ENCODE peak calls at places on chromosomes 4 and X, in ten cellular contexts. One of them, this sample, is unnamed.

GRCh38 chr4:16329132-16329796 is 103.0 kb upstream of the TAPT1 start:
- DNase-seq in HFF-Myc: no peak
- DNase-seq in transverse colon: no peak
- DNase-seq in brain microvascular endothelial cell: peak; percentile 24
- DNase-seq in spleen: no peak
- DNase-seq in pancreas: no peak
- DNase-seq in cardiac muscle cell: no peak
- DNase-seq in adipocyte: peak; percentile 4
- DNase-seq in tibial artery: no peak
- DNase-seq in left ventricle myocardium inferior: no peak
- DNase-seq in this sample: no peak

GRCh38 chrX:12446342-12447075 is 308.2 kb downstream of the FRMPD4 start:
- DNase-seq in HFF-Myc: no peak
- DNase-seq in transverse colon: no peak
- DNase-seq in brain microvascular endothelial cell: peak; percentile 19
- DNase-seq in spleen: no peak
- DNase-seq in pancreas: no peak
- DNase-seq in cardiac muscle cell: no peak
- DNase-seq in adipocyte: no peak
- DNase-seq in tibial artery: no peak
- DNase-seq in left ventricle myocardium inferior: no peak
- DNase-seq in this sample: no peak

GRCh38 chr4:38610844-38611550 is 53.0 kb upstream of the KLF3 start:
- DNase-seq in HFF-Myc: no peak
- DNase-seq in transverse colon: peak; percentile 62
- DNase-seq in brain microvascular endothelial cell: no peak
- DNase-seq in spleen: no peak
- DNase-seq in pancreas: no peak
- DNase-seq in cardiac muscle cell: no peak
- DNase-seq in adipocyte: no peak
- DNase-seq in tibial artery: no peak
- DNase-seq in left ventricle myocardium inferior: no peak
- DNase-seq in this sample: no peak

GRCh38 chr4:56410247-56410646 is 23.0 kb upstream of the AASDH start:
- DNase-seq in HFF-Myc: peak; percentile 98
- DNase-seq in transverse colon: peak; percentile 17
- DNase-seq in brain microvascular endothelial cell: peak; percentile 97
- DNase-seq in spleen: no peak
- DNase-seq in pancreas: no peak
- DNase-seq in cardiac muscle cell: peak; percentile 52
- DNase-seq in adipocyte: peak; percentile 98
- DNase-seq in tibial artery: no peak
- DNase-seq in left ventricle myocardium inferior: no peak
- DNase-seq in this sample: no peak

GRCh38 chr4:165351359-165352130 is 24.1 kb downstream of the MSMO1 start:
- DNase-seq in HFF-Myc: no peak
- DNase-seq in transverse colon: no peak
- DNase-seq in brain microvascular endothelial cell: no peak
- DNase-seq in spleen: no peak
- DNase-seq in pancreas: no peak
- DNase-seq in cardiac muscle cell: no peak
- DNase-seq in adipocyte: no peak
- DNase-seq in tibial artery: no peak
- DNase-seq in left ventricle myocardium inferior: no peak
- DNase-seq in this sample: no peak

GRCh38 chrX:41881166-41881565 is 42.2 kb downstream of the CASK start:
- DNase-seq in HFF-Myc: no peak
- DNase-seq in transverse colon: no peak
- DNase-seq in brain microvascular endothelial cell: no peak
- DNase-seq in spleen: no peak
- DNase-seq in pancreas: no peak
- DNase-seq in cardiac muscle cell: no peak
- DNase-seq in adipocyte: no peak
- DNase-seq in tibial artery: no peak
- DNase-seq in left ventricle myocardium inferior: no peak
- DNase-seq in this sample: no peak

GRCh38 chr4:169017971-169018370 is 7.9 kb upstream of the CBR4 start:
- DNase-seq in HFF-Myc: no peak
- DNase-seq in transverse colon: no peak
- DNase-seq in brain microvascular endothelial cell: no peak
- DNase-seq in spleen: no peak
- DNase-seq in pancreas: no peak
- DNase-seq in cardiac muscle cell: no peak
- DNase-seq in adipocyte: no peak
- DNase-seq in tibial artery: no peak
- DNase-seq in left ventricle myocardium inferior: no peak
- DNase-seq in this sample: no peak

GRCh38 chr4:39636786-39637185 is 1.9 kb downstream of the SMIM14 start:
- DNase-seq in HFF-Myc: no peak
- DNase-seq in transverse colon: no peak
- DNase-seq in brain microvascular endothelial cell: peak; percentile 35
- DNase-seq in spleen: no peak
- DNase-seq in pancreas: no peak
- DNase-seq in cardiac muscle cell: no peak
- DNase-seq in adipocyte: peak; percentile 63
- DNase-seq in tibial artery: no peak
- DNase-seq in left ventricle myocardium inferior: no peak
- DNase-seq in this sample: no peak

GRCh38 chr4:109701566-109702399 is 1.5 kb downstream of the CASP6 start:
- DNase-seq in HFF-Myc: no peak
- DNase-seq in transverse colon: peak; percentile 52
- DNase-seq in brain microvascular endothelial cell: no peak
- DNase-seq in spleen: no peak
- DNase-seq in pancreas: no peak
- DNase-seq in cardiac muscle cell: no peak
- DNase-seq in adipocyte: peak; percentile 6
- DNase-seq in tibial artery: no peak
- DNase-seq in left ventricle myocardium inferior: no peak
- DNase-seq in this sample: no peak

GRCh38 chr4:123102897-123103489 is 180.6 kb upstream of the NUDT6 start:
- DNase-seq in HFF-Myc: no peak
- DNase-seq in transverse colon: no peak
- DNase-seq in brain microvascular endothelial cell: peak; percentile 18
- DNase-seq in spleen: no peak
- DNase-seq in pancreas: no peak
- DNase-seq in cardiac muscle cell: peak; percentile 50
- DNase-seq in adipocyte: peak; percentile 77
- DNase-seq in tibial artery: no peak
- DNase-seq in left ventricle myocardium inferior: no peak
- DNase-seq in this sample: peak; percentile 47

GRCh38 chr4:6749340-6750171 is 33.0 kb upstream of the KIAA0232 start:
- DNase-seq in HFF-Myc: peak; percentile 9
- DNase-seq in transverse colon: peak; percentile 91
- DNase-seq in brain microvascular endothelial cell: peak; percentile 15
- DNase-seq in spleen: peak; percentile 88
- DNase-seq in pancreas: peak; percentile 81
- DNase-seq in cardiac muscle cell: no peak
- DNase-seq in adipocyte: no peak
- DNase-seq in tibial artery: peak; percentile 84
- DNase-seq in left ventricle myocardium inferior: peak; percentile 68
- DNase-seq in this sample: no peak

GRCh38 chr4:68141852-68142251 is 12.2 kb upstream of the TMPRSS11F start:
- DNase-seq in HFF-Myc: no peak
- DNase-seq in transverse colon: no peak
- DNase-seq in brain microvascular endothelial cell: no peak
- DNase-seq in spleen: no peak
- DNase-seq in pancreas: no peak
- DNase-seq in cardiac muscle cell: no peak
- DNase-seq in adipocyte: no peak
- DNase-seq in tibial artery: no peak
- DNase-seq in left ventricle myocardium inferior: no peak
- DNase-seq in this sample: no peak

GRCh38 chrX:120251471-120252011 is 929 bp downstream of the ZBTB33 start:
- DNase-seq in HFF-Myc: no peak
- DNase-seq in transverse colon: peak; percentile 33
- DNase-seq in brain microvascular endothelial cell: no peak
- DNase-seq in spleen: peak; percentile 80
- DNase-seq in pancreas: no peak
- DNase-seq in cardiac muscle cell: peak; percentile 16
- DNase-seq in adipocyte: peak; percentile 47
- DNase-seq in tibial artery: peak; percentile 60
- DNase-seq in left ventricle myocardium inferior: no peak
- DNase-seq in this sample: peak; percentile 15

DNA sequence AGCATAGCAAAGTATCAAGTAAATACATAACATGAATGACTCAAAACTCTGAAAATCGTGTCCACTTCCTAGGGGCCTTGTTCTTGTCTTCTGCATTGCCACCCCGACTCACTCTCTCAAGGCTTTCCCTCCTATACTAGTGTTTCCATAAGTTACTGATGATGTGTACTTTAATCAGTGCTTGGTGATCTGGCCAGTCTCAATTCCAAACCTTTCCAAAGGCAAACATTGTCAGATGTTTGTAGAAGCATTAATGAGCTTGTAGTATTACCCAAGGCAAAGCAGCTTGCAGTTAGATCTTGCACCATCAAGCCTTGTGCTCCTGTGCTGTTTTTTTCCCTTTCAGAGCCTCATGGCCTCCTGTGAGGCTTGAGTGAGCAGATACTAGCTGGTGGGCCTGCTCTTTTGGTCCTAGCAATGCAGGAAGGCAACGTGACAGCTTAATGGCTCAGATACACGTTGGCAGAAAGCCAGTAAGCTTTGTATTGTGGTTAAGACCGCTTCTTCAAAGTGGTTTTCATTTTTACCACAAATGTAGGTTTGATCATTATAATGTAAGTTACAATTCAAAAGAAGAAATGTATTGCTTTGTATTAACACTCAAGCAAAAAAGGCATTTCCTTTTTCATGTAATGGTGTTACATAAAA is 51.8 kb downstream of the RBPJ start:
- DNase-seq in HFF-Myc: peak; percentile 76
- DNase-seq in transverse colon: no peak
- DNase-seq in brain microvascular endothelial cell: peak; percentile 63
- DNase-seq in spleen: no peak
- DNase-seq in pancreas: no peak
- DNase-seq in cardiac muscle cell: peak; percentile 63
- DNase-seq in adipocyte: peak; percentile 73
- DNase-seq in tibial artery: no peak
- DNase-seq in left ventricle myocardium inferior: no peak
- DNase-seq in this sample: peak; percentile 95
- H3K4me3 ChIP-seq in HFF-Myc: no peak overlapping the region
- H3K4me3 ChIP-seq in transverse colon: no peak overlapping the region
- H3K4me3 ChIP-seq in brain microvascular endothelial cell: no peak overlapping the region
- H3K4me3 ChIP-seq in spleen: no peak overlapping the region
- H3K4me3 ChIP-seq in pancreas: no peak overlapping the region
- H3K4me3 ChIP-seq in cardiac muscle cell: no peak overlapping the region
- H3K4me3 ChIP-seq in adipocyte: no peak overlapping the region
- H3K4me3 ChIP-seq in tibial artery: no peak overlapping the region
- H3K4me3 ChIP-seq in left ventricle myocardium inferior: no peak overlapping the region
- H3K4me3 ChIP-seq in this sample: no peak overlapping the region

DNA sequence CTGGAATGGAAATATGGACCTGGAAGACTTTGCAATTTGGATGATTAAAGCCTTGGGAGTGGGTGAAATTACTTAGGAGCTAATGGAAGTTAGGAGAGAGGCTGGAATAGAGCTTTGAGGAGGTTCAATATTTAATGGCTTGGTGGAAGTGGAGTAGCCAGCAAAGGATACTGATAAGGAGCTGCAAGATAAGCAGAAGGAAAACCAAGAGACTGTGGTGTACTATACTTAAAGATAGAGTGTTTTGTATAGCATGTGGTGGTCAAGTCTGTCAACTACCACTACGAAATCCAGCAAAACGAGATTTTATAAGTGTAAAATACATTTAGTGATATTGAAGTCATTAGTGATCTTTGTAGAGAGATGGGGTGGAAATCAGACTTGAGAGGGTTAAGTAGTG is 54.0 kb upstream of the TMLHE start:
- DNase-seq in HFF-Myc: no peak
- DNase-seq in transverse colon: no peak
- DNase-seq in brain microvascular endothelial cell: no peak
- DNase-seq in spleen: no peak
- DNase-seq in pancreas: no peak
- DNase-seq in cardiac muscle cell: no peak
- DNase-seq in adipocyte: no peak
- DNase-seq in tibial artery: no peak
- DNase-seq in left ventricle myocardium inferior: no peak
- DNase-seq in this sample: no peak
- H3K4me3 ChIP-seq in HFF-Myc: no peak overlapping the region
- H3K4me3 ChIP-seq in transverse colon: no peak overlapping the region
- H3K4me3 ChIP-seq in brain microvascular endothelial cell: no peak overlapping the region
- H3K4me3 ChIP-seq in spleen: no peak overlapping the region
- H3K4me3 ChIP-seq in pancreas: no peak overlapping the region
- H3K4me3 ChIP-seq in cardiac muscle cell: no peak overlapping the region
- H3K4me3 ChIP-seq in adipocyte: no peak overlapping the region
- H3K4me3 ChIP-seq in tibial artery: no peak overlapping the region
- H3K4me3 ChIP-seq in left ventricle myocardium inferior: no peak overlapping the region
- H3K4me3 ChIP-seq in this sample: no peak overlapping the region

DNA sequence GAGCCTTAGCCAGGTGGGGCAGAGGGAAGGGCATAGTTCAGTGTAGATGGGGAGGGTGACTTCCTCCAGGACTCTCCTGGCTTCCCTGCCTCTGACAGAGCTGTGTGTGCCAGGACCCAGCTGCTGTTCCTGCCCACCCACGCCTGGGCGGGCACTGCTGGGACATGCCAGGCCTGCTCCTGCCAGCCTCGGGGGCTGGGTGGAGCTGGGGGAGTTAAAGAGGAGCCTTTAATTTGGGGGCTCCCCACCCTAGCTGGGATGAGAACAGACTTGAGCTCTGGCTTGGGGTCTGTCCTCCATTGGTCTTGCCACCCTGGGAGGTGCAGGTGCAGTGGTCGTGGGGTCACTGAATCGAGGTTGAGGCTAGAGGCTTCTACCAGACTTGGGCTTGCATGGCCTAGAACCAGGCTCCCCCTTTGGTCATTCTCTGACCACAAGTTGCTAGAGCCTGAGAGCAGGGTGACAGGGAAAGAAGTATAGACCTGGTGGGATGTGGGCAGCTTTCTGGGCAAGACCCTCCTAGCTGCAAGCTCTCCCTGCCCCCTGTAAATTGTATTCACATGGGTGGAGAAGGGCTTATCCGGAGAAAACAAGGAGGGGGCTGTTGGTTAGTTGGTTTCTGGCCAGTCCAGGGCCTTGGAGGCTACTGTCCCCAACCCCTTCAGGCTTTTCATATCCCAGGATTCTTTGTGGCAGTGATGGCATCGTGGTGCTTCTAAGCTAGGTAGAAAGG is 5.7 kb downstream of the EFNB1 start:
- DNase-seq in HFF-Myc: no peak
- DNase-seq in transverse colon: no peak
- DNase-seq in brain microvascular endothelial cell: no peak
- DNase-seq in spleen: no peak
- DNase-seq in pancreas: no peak
- DNase-seq in cardiac muscle cell: no peak
- DNase-seq in adipocyte: no peak
- DNase-seq in tibial artery: no peak
- DNase-seq in left ventricle myocardium inferior: no peak
- DNase-seq in this sample: no peak
- H3K4me3 ChIP-seq in HFF-Myc: no peak overlapping the region
- H3K4me3 ChIP-seq in transverse colon: no peak overlapping the region
- H3K4me3 ChIP-seq in brain microvascular endothelial cell: no peak overlapping the region
- H3K4me3 ChIP-seq in spleen: no peak overlapping the region
- H3K4me3 ChIP-seq in pancreas: no peak overlapping the region
- H3K4me3 ChIP-seq in cardiac muscle cell: no peak overlapping the region
- H3K4me3 ChIP-seq in adipocyte: no peak overlapping the region
- H3K4me3 ChIP-seq in tibial artery: no peak overlapping the region
- H3K4me3 ChIP-seq in left ventricle myocardium inferior: peak overlapping the region; percentile 88
- H3K4me3 ChIP-seq in this sample: no peak overlapping the region

DNA sequence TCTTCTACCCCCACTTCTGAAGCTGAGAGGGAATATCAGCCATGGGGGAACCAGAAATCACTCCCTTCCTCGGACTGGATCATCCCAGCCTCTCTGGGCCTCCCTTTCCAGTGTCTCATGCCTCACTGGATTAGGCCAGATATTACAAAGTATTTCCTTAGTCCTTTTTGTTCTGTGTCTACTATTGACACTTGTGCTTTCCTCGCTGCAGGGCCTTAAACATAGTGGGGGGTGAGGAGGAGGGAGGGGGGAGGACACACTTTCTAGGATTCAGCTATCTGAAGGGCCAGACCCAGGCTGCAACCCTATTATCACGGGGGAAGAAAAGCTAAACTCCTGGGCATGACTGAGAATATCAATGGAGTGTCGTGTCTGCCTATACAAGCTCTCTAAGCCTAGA is 20.4 kb downstream of the PJA1 start:
- DNase-seq in HFF-Myc: no peak
- DNase-seq in transverse colon: no peak
- DNase-seq in brain microvascular endothelial cell: no peak
- DNase-seq in spleen: no peak
- DNase-seq in pancreas: no peak
- DNase-seq in cardiac muscle cell: no peak
- DNase-seq in adipocyte: no peak
- DNase-seq in tibial artery: no peak
- DNase-seq in left ventricle myocardium inferior: no peak
- DNase-seq in this sample: no peak
- H3K4me3 ChIP-seq in HFF-Myc: no peak overlapping the region
- H3K4me3 ChIP-seq in transverse colon: no peak overlapping the region
- H3K4me3 ChIP-seq in brain microvascular endothelial cell: no peak overlapping the region
- H3K4me3 ChIP-seq in spleen: no peak overlapping the region
- H3K4me3 ChIP-seq in pancreas: no peak overlapping the region
- H3K4me3 ChIP-seq in cardiac muscle cell: no peak overlapping the region
- H3K4me3 ChIP-seq in adipocyte: no peak overlapping the region
- H3K4me3 ChIP-seq in tibial artery: no peak overlapping the region
- H3K4me3 ChIP-seq in left ventricle myocardium inferior: no peak overlapping the region
- H3K4me3 ChIP-seq in this sample: no peak overlapping the region